ENCODE peak calls at places on chromosomes 11 and 22, in nine cellular contexts. One of them, this sample, is unnamed. For H3K4me1 and H3K36me3, the result is how much of the 10 kb centered on the place peaks cover.

GRCh38 chr11:7098235-7098832 is 9.5 kb downstream of the RBMXL2 start:
- DNase-seq in Peyer's patch: no peak
- DNase-seq in GM23338: peak
- DNase-seq in spleen: no peak
- DNase-seq in K562: peak
- DNase-seq in body of pancreas: no peak
- DNase-seq in psoas muscle: no peak
- DNase-seq in suprapubic skin: no peak
- DNase-seq in cardiac muscle cell: peak
- DNase-seq in this sample: no peak

GRCh38 chr11:65593518-65594414 is 1.8 kb downstream of the KCNK7 start:
- DNase-seq in psoas muscle: no peak
- DNase-seq in Peyer's patch: peak
- DNase-seq in spleen: no peak
- DNase-seq in GM23338: peak
- DNase-seq in cardiac muscle cell: peak
- DNase-seq in body of pancreas: peak
- DNase-seq in suprapubic skin: no peak
- DNase-seq in K562: peak
- DNase-seq in this sample: no peak

GRCh38 chr22:36771376-36772063 is 4.4 kb downstream of the IFT27 start:
- DNase-seq in body of pancreas: no peak
- DNase-seq in suprapubic skin: peak
- DNase-seq in Peyer's patch: no peak
- DNase-seq in GM23338: no peak
- DNase-seq in psoas muscle: no peak
- DNase-seq in spleen: peak
- DNase-seq in K562: no peak
- DNase-seq in cardiac muscle cell: no peak
- DNase-seq in this sample: peak

GRCh38 chr11:84130646-84131427 is 844.7 kb upstream of the CCDC90B start:
- DNase-seq in body of pancreas: no peak
- DNase-seq in cardiac muscle cell: no peak
- DNase-seq in K562: no peak
- DNase-seq in GM23338: no peak
- DNase-seq in psoas muscle: no peak
- DNase-seq in spleen: no peak
- DNase-seq in Peyer's patch: no peak
- DNase-seq in suprapubic skin: no peak
- DNase-seq in this sample: no peak

GRCh38 chr11:62337682-62338181 is 484 bp downstream of the ASRGL1 start:
- DNase-seq in body of pancreas: peak
- DNase-seq in Peyer's patch: no peak
- DNase-seq in cardiac muscle cell: peak
- DNase-seq in suprapubic skin: peak
- DNase-seq in K562: peak
- DNase-seq in psoas muscle: no peak
- DNase-seq in GM23338: peak
- DNase-seq in spleen: peak
- DNase-seq in this sample: no peak

GRCh38 chr11:44615041-44615513 is 49.6 kb downstream of the CD82 start:
- DNase-seq in body of pancreas: no peak
- DNase-seq in suprapubic skin: peak
- DNase-seq in psoas muscle: no peak
- DNase-seq in cardiac muscle cell: no peak
- DNase-seq in Peyer's patch: no peak
- DNase-seq in GM23338: no peak
- DNase-seq in K562: no peak
- DNase-seq in spleen: peak
- DNase-seq in this sample: no peak

GRCh38 chr11:75424396-75424795 is 8.6 kb downstream of the KLHL35 start:
- DNase-seq in cardiac muscle cell: peak
- DNase-seq in GM23338: no peak
- DNase-seq in spleen: peak
- DNase-seq in psoas muscle: no peak
- DNase-seq in body of pancreas: no peak
- DNase-seq in Peyer's patch: no peak
- DNase-seq in K562: peak
- DNase-seq in suprapubic skin: no peak
- DNase-seq in this sample: no peak

GRCh38 chr11:35276396-35276795 is 137.4 kb downstream of the CD44 start:
- DNase-seq in GM23338: no peak
- DNase-seq in spleen: no peak
- DNase-seq in psoas muscle: no peak
- DNase-seq in K562: no peak
- DNase-seq in suprapubic skin: no peak
- DNase-seq in cardiac muscle cell: no peak
- DNase-seq in Peyer's patch: no peak
- DNase-seq in body of pancreas: peak
- DNase-seq in this sample: peak

GRCh38 chr22:50314455-50315288 is 7.2 kb upstream of the PLXNB2 start:
- DNase-seq in body of pancreas: no peak
- DNase-seq in GM23338: peak
- DNase-seq in suprapubic skin: peak
- DNase-seq in cardiac muscle cell: peak
- DNase-seq in K562: peak
- DNase-seq in psoas muscle: peak
- DNase-seq in spleen: peak
- DNase-seq in Peyer's patch: peak
- DNase-seq in this sample: peak

GRCh38 chr22:32831571-32831970 is 30.1 kb downstream of the TIMP3 start:
- DNase-seq in K562: no peak
- DNase-seq in suprapubic skin: no peak
- DNase-seq in spleen: no peak
- DNase-seq in cardiac muscle cell: no peak
- DNase-seq in GM23338: no peak
- DNase-seq in psoas muscle: no peak
- DNase-seq in Peyer's patch: no peak
- DNase-seq in body of pancreas: no peak
- DNase-seq in this sample: no peak

GRCh38 chr22:32829451-32829851 is 27.9 kb downstream of the TIMP3 start:
- DNase-seq in body of pancreas: no peak
- DNase-seq in psoas muscle: no peak
- DNase-seq in GM23338: no peak
- DNase-seq in spleen: no peak
- DNase-seq in cardiac muscle cell: no peak
- DNase-seq in Peyer's patch: no peak
- DNase-seq in suprapubic skin: no peak
- DNase-seq in K562: no peak
- DNase-seq in this sample: no peak

GRCh38 chr22:32830473-32830872 is 29.0 kb downstream of the TIMP3 start:
- DNase-seq in spleen: peak
- DNase-seq in GM23338: peak
- DNase-seq in psoas muscle: peak
- DNase-seq in K562: no peak
- DNase-seq in Peyer's patch: no peak
- DNase-seq in body of pancreas: peak
- DNase-seq in cardiac muscle cell: peak
- DNase-seq in suprapubic skin: peak
- DNase-seq in this sample: no peak

GRCh38 chr22:32828561-32828960 is 27.1 kb downstream of the TIMP3 start:
- DNase-seq in suprapubic skin: no peak
- DNase-seq in K562: no peak
- DNase-seq in Peyer's patch: no peak
- DNase-seq in spleen: no peak
- DNase-seq in cardiac muscle cell: no peak
- DNase-seq in psoas muscle: no peak
- DNase-seq in GM23338: no peak
- DNase-seq in body of pancreas: no peak
- DNase-seq in this sample: no peak

GRCh38 chr22:32830957-32831356 is 29.5 kb downstream of the TIMP3 start:
- DNase-seq in Peyer's patch: no peak
- DNase-seq in GM23338: no peak
- DNase-seq in K562: no peak
- DNase-seq in spleen: no peak
- DNase-seq in suprapubic skin: no peak
- DNase-seq in psoas muscle: no peak
- DNase-seq in body of pancreas: no peak
- DNase-seq in cardiac muscle cell: no peak
- DNase-seq in this sample: no peak
- H3K4me1 ChIP-seq in Peyer's patch: under half
- H3K4me1 ChIP-seq in GM23338: under half
- H3K4me1 ChIP-seq in K562: under half
- H3K4me1 ChIP-seq in spleen: under half
- H3K4me1 ChIP-seq in suprapubic skin: half or more
- H3K4me1 ChIP-seq in psoas muscle: under half
- H3K4me1 ChIP-seq in body of pancreas: under half
- H3K4me1 ChIP-seq in cardiac muscle cell: half or more
- H3K4me1 ChIP-seq in this sample: under half

DNA sequence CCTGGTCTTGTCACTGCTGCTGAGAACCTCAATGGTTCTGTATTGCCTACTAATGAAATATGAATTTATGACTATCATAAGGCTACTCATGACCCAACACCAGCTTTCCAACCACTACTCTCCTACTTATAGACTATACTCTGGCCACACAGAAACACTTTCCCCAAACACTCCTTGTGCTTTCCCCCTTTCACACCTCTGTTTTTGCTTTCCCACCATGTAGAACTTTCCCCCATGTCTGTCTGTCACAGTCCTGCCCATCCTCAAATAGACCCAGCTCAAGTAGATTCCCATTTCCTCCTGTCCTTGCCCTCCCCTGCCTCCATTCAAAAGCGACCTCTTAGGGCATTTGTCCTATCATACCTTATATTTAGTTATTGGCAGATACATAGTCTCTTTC is 105.9 kb downstream of the ARFGAP2 start:
- DNase-seq in psoas muscle: no peak
- DNase-seq in spleen: no peak
- DNase-seq in GM23338: no peak
- DNase-seq in Peyer's patch: no peak
- DNase-seq in body of pancreas: no peak
- DNase-seq in cardiac muscle cell: no peak
- DNase-seq in K562: no peak
- DNase-seq in suprapubic skin: no peak
- DNase-seq in this sample: no peak
- H3K27ac ChIP-seq in psoas muscle: no peak
- H3K27ac ChIP-seq in spleen: no peak
- H3K27ac ChIP-seq in GM23338: no peak
- H3K27ac ChIP-seq in Peyer's patch: no peak
- H3K27ac ChIP-seq in body of pancreas: no peak
- H3K27ac ChIP-seq in cardiac muscle cell: no peak
- H3K27ac ChIP-seq in K562: no peak
- H3K27ac ChIP-seq in suprapubic skin: peak
- H3K27ac ChIP-seq in this sample: no peak

GRCh38 chr11:19160839-19161238 is 40.9 kb downstream of the CSRP3 start:
- DNase-seq in cardiac muscle cell: peak
- DNase-seq in suprapubic skin: no peak
- DNase-seq in body of pancreas: no peak
- DNase-seq in psoas muscle: no peak
- DNase-seq in K562: no peak
- DNase-seq in Peyer's patch: no peak
- DNase-seq in spleen: no peak
- DNase-seq in GM23338: no peak
- DNase-seq in this sample: no peak

GRCh38 chr11:19161651-19162050 is 40.1 kb downstream of the CSRP3 start:
- DNase-seq in cardiac muscle cell: no peak
- DNase-seq in spleen: no peak
- DNase-seq in K562: no peak
- DNase-seq in body of pancreas: no peak
- DNase-seq in Peyer's patch: no peak
- DNase-seq in GM23338: no peak
- DNase-seq in psoas muscle: no peak
- DNase-seq in suprapubic skin: no peak
- DNase-seq in this sample: no peak

DNA sequence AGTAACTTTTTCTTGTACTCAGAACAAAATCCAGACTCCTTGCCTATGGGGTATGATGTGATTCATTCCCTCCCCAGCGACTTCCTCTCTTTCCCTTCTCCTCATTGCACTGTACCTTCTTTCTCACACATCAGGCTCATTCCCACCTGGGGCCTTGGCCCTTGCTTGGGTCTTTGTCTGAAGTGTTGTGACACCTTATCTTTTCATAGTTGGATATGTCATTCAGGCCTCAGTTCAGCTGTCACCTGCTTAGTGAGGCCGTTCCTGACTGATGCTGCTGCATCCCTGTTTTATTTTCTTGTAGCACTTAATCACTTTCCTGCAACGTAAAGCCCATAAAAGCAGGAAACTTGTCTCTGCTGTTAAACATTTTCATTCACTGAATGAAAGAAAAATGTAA is 39.9 kb downstream of the ZDHHC13 start:
- DNase-seq in body of pancreas: no peak
- DNase-seq in GM23338: no peak
- DNase-seq in Peyer's patch: no peak
- DNase-seq in K562: no peak
- DNase-seq in psoas muscle: no peak
- DNase-seq in suprapubic skin: no peak
- DNase-seq in spleen: no peak
- DNase-seq in cardiac muscle cell: no peak
- DNase-seq in this sample: no peak
- H3K36me3 ChIP-seq in body of pancreas: under half
- H3K36me3 ChIP-seq in GM23338: under half
- H3K36me3 ChIP-seq in Peyer's patch: under half
- H3K36me3 ChIP-seq in K562: under half
- H3K36me3 ChIP-seq in psoas muscle: under half
- H3K36me3 ChIP-seq in suprapubic skin: under half
- H3K36me3 ChIP-seq in spleen: under half
- H3K36me3 ChIP-seq in cardiac muscle cell: under half
- H3K36me3 ChIP-seq in this sample: half or more

GRCh38 chr11:95413761-95414160 is 182.8 kb upstream of the SESN3 start:
- DNase-seq in body of pancreas: no peak
- DNase-seq in cardiac muscle cell: no peak
- DNase-seq in spleen: no peak
- DNase-seq in suprapubic skin: no peak
- DNase-seq in Peyer's patch: no peak
- DNase-seq in psoas muscle: no peak
- DNase-seq in K562: no peak
- DNase-seq in GM23338: no peak
- DNase-seq in this sample: no peak

GRCh38 chr11:95415837-95416288 is 184.9 kb upstream of the SESN3 start:
- DNase-seq in body of pancreas: no peak
- DNase-seq in spleen: no peak
- DNase-seq in psoas muscle: no peak
- DNase-seq in Peyer's patch: no peak
- DNase-seq in K562: peak
- DNase-seq in GM23338: no peak
- DNase-seq in cardiac muscle cell: no peak
- DNase-seq in suprapubic skin: no peak
- DNase-seq in this sample: no peak

GRCh38 chr11:95413021-95413420 is 182.0 kb upstream of the SESN3 start:
- DNase-seq in body of pancreas: no peak
- DNase-seq in spleen: no peak
- DNase-seq in GM23338: no peak
- DNase-seq in Peyer's patch: no peak
- DNase-seq in psoas muscle: no peak
- DNase-seq in cardiac muscle cell: no peak
- DNase-seq in K562: no peak
- DNase-seq in suprapubic skin: no peak
- DNase-seq in this sample: no peak

GRCh38 chr11:95414217-95414616 is 183.2 kb upstream of the SESN3 start:
- DNase-seq in spleen: no peak
- DNase-seq in suprapubic skin: no peak
- DNase-seq in GM23338: no peak
- DNase-seq in psoas muscle: no peak
- DNase-seq in K562: no peak
- DNase-seq in body of pancreas: no peak
- DNase-seq in Peyer's patch: no peak
- DNase-seq in cardiac muscle cell: no peak
- DNase-seq in this sample: no peak

DNA sequence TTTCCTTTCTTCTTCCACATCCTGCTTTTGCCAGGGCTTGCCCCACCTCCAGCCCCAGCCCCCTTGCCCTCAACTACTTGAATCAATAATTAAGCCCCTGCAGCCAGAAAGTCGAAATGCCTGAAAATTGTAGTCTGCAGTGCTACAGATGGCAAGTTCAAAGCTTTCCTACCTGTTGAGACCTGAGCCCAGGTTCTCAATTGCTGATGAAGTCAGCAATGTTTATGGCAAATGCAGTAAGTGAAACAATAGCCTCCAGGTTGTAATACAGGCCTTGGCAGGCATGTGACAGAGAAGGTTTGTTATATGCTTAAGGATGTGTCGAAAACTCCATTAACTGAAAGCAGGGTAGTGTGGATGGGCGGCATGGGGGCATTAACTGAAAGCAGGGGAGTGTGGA is 181.1 kb upstream of the SESN3 start:
- DNase-seq in Peyer's patch: no peak
- DNase-seq in psoas muscle: no peak
- DNase-seq in GM23338: no peak
- DNase-seq in body of pancreas: no peak
- DNase-seq in suprapubic skin: no peak
- DNase-seq in cardiac muscle cell: no peak
- DNase-seq in spleen: no peak
- DNase-seq in K562: no peak
- DNase-seq in this sample: no peak
- H3K4me1 ChIP-seq in Peyer's patch: under half
- H3K4me1 ChIP-seq in psoas muscle: under half
- H3K4me1 ChIP-seq in GM23338: under half
- H3K4me1 ChIP-seq in body of pancreas: under half
- H3K4me1 ChIP-seq in suprapubic skin: under half
- H3K4me1 ChIP-seq in cardiac muscle cell: under half
- H3K4me1 ChIP-seq in spleen: under half
- H3K4me1 ChIP-seq in K562: under half
- H3K4me1 ChIP-seq in this sample: under half

This sample was measured in RWPE2.